ENCODE peak calls at places on chromosomes 5 and 9, in seven cellular contexts. L is H1, E is A549, S is body of pancreas, V is heart left ventricle, A is endothelial cell of umbilical vein, C is IMR-90. F is an unnamed sample.

GRCh38 chr5:142685418-142686209 is at the start of gene FGF1:
- DNase-seq in V (peak), C (no peak), E (no peak), S (peak), L (no peak), A (no peak), F (no peak)

GRCh38 chr5:79346420-79346824 is 110.5 kb downstream of the JMY start:
- DNase-seq in C (peak), A (no peak), V (no peak), E (peak), L (no peak), S (no peak), F (no peak)

GRCh38 chr9:76571288-76572204 is 112.6 kb downstream of the GCNT1 start:
- DNase-seq in V (no peak), E (no peak), L (no peak), A (peak), S (no peak), C (no peak), F (no peak)

GRCh38 chr9:131811405-131811804 is 71.5 kb upstream of the RAPGEF1 start:
- DNase-seq in L (no peak), V (no peak), A (no peak), E (no peak), S (no peak), C (no peak), F (no peak)

GRCh38 chr9:94929373-94929764 is 202.9 kb downstream of the AOPEP start:
- DNase-seq in C (no peak), V (peak), S (no peak), L (no peak), E (no peak), A (peak), F (no peak)

GRCh38 chr5:126043684-126044083 is 379.5 kb upstream of the GRAMD2B start:
- DNase-seq in S (no peak), L (no peak), C (no peak), V (no peak), A (no peak), E (no peak), F (no peak)

GRCh38 chr9:38682713-38683112 is 37.2 kb downstream of the FAM240B start:
- DNase-seq in L (no peak), E (peak), V (no peak), S (no peak), A (peak), C (peak), F (no peak)

GRCh38 chr9:136791466-136792276 is 527 bp downstream of the TMEM141 start:
- DNase-seq in E (no peak), S (peak), A (peak), L (peak), V (peak), C (no peak), F (peak)

GRCh38 chr5:132386644-132387286 is 17.3 kb downstream of the SLC22A5 start:
- DNase-seq in A (peak), V (peak), C (peak), L (peak), E (peak), S (peak), F (peak)

GRCh38 chr5:96673127-96673526 is 11.0 kb downstream of the CAST start:
- DNase-seq in V (no peak), C (no peak), S (no peak), E (no peak), A (no peak), L (no peak), F (no peak)

GRCh38 chr5:16685069-16685468 is 68.3 kb upstream of the RETREG1 start:
- DNase-seq in L (no peak), S (no peak), V (no peak), A (no peak), C (no peak), E (no peak), F (no peak)

GRCh38 chr5:44808435-44809214 is at the start of gene MRPS30:
- DNase-seq in C (peak), S (peak), L (peak), V (peak), A (peak), E (peak), F (peak)

GRCh38 chr5:44814761-44815160 is 6.0 kb downstream of the MRPS30 start:
- DNase-seq in L (no peak), V (no peak), A (peak), C (no peak), S (no peak), E (no peak), F (no peak)

GRCh38 chr5:44809956-44810276 is 1.2 kb downstream of the MRPS30 start:
- DNase-seq in S (no peak), E (no peak), V (no peak), L (no peak), C (no peak), A (no peak), F (no peak)

GRCh38 chr5:44807269-44807668 is 1.5 kb upstream of the MRPS30 start:
- DNase-seq in L (no peak), C (no peak), A (peak), V (no peak), E (no peak), S (no peak), F (no peak)

GRCh38 chr5:44809215-44809955 is 638 bp downstream of the MRPS30 start:
- DNase-seq in C (peak), L (no peak), A (peak), V (peak), E (peak), S (peak), F (peak)
- TF ChIP-seq POLR2A in C (peak), L (peak), A (no peak), V (no peak), E (no peak), S (no peak), F (no peak)

GRCh38 chr5:77973253-77973609 is 197.1 kb upstream of the TBCA start:
- DNase-seq in E (no peak), A (peak), L (no peak), C (no peak), V (no peak), S (no peak), F (no peak)
- TF ChIP-seq CTCF in E (no peak), A (no peak), L (peak), C (no peak), V (no peak), S (no peak), F (no peak)

GRCh38 chr9:130036099-130036498 is 6.9 kb downstream of the FNBP1 start:
- DNase-seq in V (no peak), E (no peak), L (no peak), C (peak), A (peak), S (no peak), F (no peak)
- H3K4me3 ChIP-seq in V (no peak), E (no peak), L (no peak), C (no peak), A (no peak), S (no peak), F (no peak)

GRCh38 chr5:61330341-61330878 is 1.6 kb upstream of the ZSWIM6 start:
- DNase-seq in S (peak), E (peak), L (peak), A (peak), C (peak), V (peak), F (peak)
- TF ChIP-seq POLR2A in S (peak), E (no peak), L (no peak), A (no peak), C (peak), V (no peak), F (no peak)

DNA sequence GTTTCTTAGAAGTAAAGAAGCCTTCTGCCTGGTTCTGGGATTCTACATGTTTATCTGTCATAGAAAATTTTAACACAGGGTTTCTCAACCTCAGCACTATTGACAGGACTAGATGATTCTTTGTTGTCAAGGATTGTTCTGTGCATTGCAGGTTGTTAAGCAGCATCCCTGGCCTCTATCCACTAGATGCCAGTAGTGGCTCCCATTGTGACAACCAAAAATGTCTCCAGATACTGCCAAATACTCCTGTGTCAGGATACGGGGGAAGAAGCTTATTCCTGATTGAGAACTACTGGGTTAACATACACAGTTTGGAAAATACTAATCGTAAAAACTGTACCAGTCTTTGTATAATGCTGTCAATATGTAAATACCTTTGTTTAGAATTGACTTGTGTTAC is 167.1 kb downstream of the NIPBL start:
- DNase-seq in L (no peak), A (no peak), E (no peak), S (no peak), V (no peak), C (no peak), F (no peak)
- TF ChIP-seq CTCF in L (peak), A (peak), E (peak), S (no peak), V (no peak), C (no peak), F (no peak)